ENCODE peak calls at places on chromosomes 6 and 20, in six cellular contexts. R, Q, T, P, S and D are unnamed samples.

GRCh38 chr6:161740486-161740885 is 466.6 kb upstream of the AGPAT4 start:
- DNase-seq in R (no peak), Q (no peak), T (no peak), P (no peak), S (no peak), D (no peak)

GRCh38 chr20:59173938-59174496 is 10.4 kb downstream of the ZNF831 start:
- DNase-seq in R (no peak), Q (no peak), T (no peak), P (no peak), S (no peak), D (no peak)

GRCh38 chr20:29318871-29319461 is 1938.5 kb upstream of the DEFB115 start:
- DNase-seq in R (no peak), Q (no peak), T (no peak), P (no peak), S (no peak), D (no peak)

GRCh38 chr20:41717464-41717863 is 99.3 kb upstream of the CHD6 start:
- DNase-seq in R (no peak), Q (no peak), T (no peak), P (no peak), S (no peak), D (no peak)

GRCh38 chr6:104896914-104897313 is 37.2 kb upstream of the HACE1 start:
- DNase-seq in R (no peak), Q (peak), T (no peak), P (no peak), S (no peak), D (no peak)

GRCh38 chr6:19562468-19562867 is 274.7 kb upstream of the ID4 start:
- DNase-seq in R (no peak), Q (no peak), T (no peak), P (no peak), S (no peak), D (no peak)

GRCh38 chr6:28811873-28812272 is 111.9 kb downstream of the TRIM27 start:
- DNase-seq in R (no peak), Q (no peak), T (no peak), P (no peak), S (no peak), D (no peak)

GRCh38 chr6:220736-221475 is 71.4 kb upstream of the DUSP22 start:
- DNase-seq in R (no peak), Q (peak), T (no peak), P (no peak), S (no peak), D (no peak)

GRCh38 chr6:25137497-25137896 is 141.7 kb upstream of the CARMIL1 start:
- DNase-seq in R (no peak), Q (no peak), T (no peak), P (no peak), S (no peak), D (no peak)

GRCh38 chr20:37535443-37536132 is 7.9 kb upstream of the BLCAP start:
- DNase-seq in R (no peak), Q (no peak), T (no peak), P (no peak), S (no peak), D (no peak)

GRCh38 chr6:1497593-1498105 is 108.3 kb downstream of the FOXF2 start:
- DNase-seq in R (no peak), Q (no peak), T (no peak), P (no peak), S (no peak), D (no peak)

GRCh38 chr6:107115695-107116327 is 496 bp upstream of the BEND3 start:
- DNase-seq in R (peak), Q (peak), T (peak), P (peak), S (peak), D (no peak)

GRCh38 chr6:163036251-163036650 is 308.5 kb downstream of the PACRG start:
- DNase-seq in R (no peak), Q (no peak), T (no peak), P (no peak), S (no peak), D (no peak)

GRCh38 chr6:45617441-45617840 is 239.7 kb upstream of the SUPT3H start:
- DNase-seq in R (no peak), Q (peak), T (no peak), P (no peak), S (no peak), D (no peak)

GRCh38 chr6:158660331-158660730 is 10.5 kb downstream of the SYTL3 start:
- DNase-seq in R (peak), Q (no peak), T (no peak), P (no peak), S (peak), D (no peak)

GRCh38 chr6:56986611-56987010 is 31.7 kb downstream of the BEND6 start:
- DNase-seq in R (no peak), Q (no peak), T (no peak), P (no peak), S (no peak), D (no peak)

GRCh38 chr6:39778581-39779270 is 13.4 kb upstream of the DAAM2 start:
- DNase-seq in R (no peak), Q (no peak), T (no peak), P (no peak), S (no peak), D (no peak)

GRCh38 chr20:38680492-38681118 is 43.7 kb upstream of the SLC32A1 start:
- DNase-seq in R (no peak), Q (peak), T (peak), P (no peak), S (peak), D (no peak)

GRCh38 chr6:144104898-144105487 is 9.6 kb upstream of the SF3B5 start:
- DNase-seq in R (no peak), Q (peak), T (peak), P (no peak), S (peak), D (no peak)

GRCh38 chr20:4876301-4876700 is 125.0 kb downstream of the SLC23A2 start:
- DNase-seq in R (no peak), Q (no peak), T (no peak), P (no peak), S (no peak), D (no peak)

GRCh38 chr6:104109806-104110205 is 749.9 kb downstream of the HACE1 start:
- DNase-seq in R (no peak), Q (no peak), T (no peak), P (no peak), S (no peak), D (no peak)

GRCh38 chr6:24313477-24314141 is 44.2 kb downstream of the DCDC2 start:
- DNase-seq in R (no peak), Q (peak), T (peak), P (no peak), S (no peak), D (no peak)

GRCh38 chr6:11706186-11706585 is 72.4 kb downstream of the ADTRP start:
- DNase-seq in R (no peak), Q (no peak), T (no peak), P (no peak), S (no peak), D (no peak)

GRCh38 chr6:35401514-35401913 is 50.6 kb upstream of the FANCE start:
- DNase-seq in R (no peak), Q (no peak), T (peak), P (peak), S (no peak), D (no peak)

GRCh38 chr6:83609248-83609647 is 96.9 kb downstream of the PRSS35 start:
- DNase-seq in R (no peak), Q (no peak), T (no peak), P (no peak), S (no peak), D (no peak)

GRCh38 chr6:13311155-13311554 is 17.2 kb downstream of the TBC1D7 start:
- DNase-seq in R (no peak), Q (no peak), T (no peak), P (no peak), S (no peak), D (no peak)

GRCh38 chr6:80145509-80145908 is 39.0 kb downstream of the BCKDHB start:
- DNase-seq in R (no peak), Q (no peak), T (no peak), P (no peak), S (no peak), D (no peak)

GRCh38 chr20:33670715-33671499 is 3.3 kb downstream of the NECAB3 start:
- DNase-seq in R (no peak), Q (no peak), T (no peak), P (no peak), S (no peak), D (no peak)

GRCh38 chr6:446418-447366 is 55.1 kb downstream of the IRF4 start:
- DNase-seq in R (peak), Q (no peak), T (no peak), P (peak), S (peak), D (no peak)

GRCh38 chr6:123094768-123095167 is 98.7 kb downstream of the CLVS2 start:
- DNase-seq in R (no peak), Q (no peak), T (no peak), P (no peak), S (no peak), D (no peak)

GRCh38 chr20:48909910-48910309 is 11.6 kb upstream of the ARFGEF2 start:
- DNase-seq in R (no peak), Q (no peak), T (no peak), P (no peak), S (no peak), D (no peak)

GRCh38 chr20:50224553-50225255 is 34.1 kb downstream of the CEBPB start:
- DNase-seq in R (no peak), Q (peak), T (no peak), P (peak), S (no peak), D (peak)

GRCh38 chr20:32753731-32754130 is 8.5 kb upstream of the DNMT3B start:
- DNase-seq in R (no peak), Q (peak), T (no peak), P (no peak), S (no peak), D (no peak)

GRCh38 chr6:31378721-31379103 is 21.7 kb upstream of the HLA-B start:
- DNase-seq in R (no peak), Q (no peak), T (no peak), P (no peak), S (no peak), D (no peak)

GRCh38 chr20:36267605-36268500 is 31.6 kb downstream of the AAR2 start:
- DNase-seq in R (no peak), Q (no peak), T (no peak), P (no peak), S (no peak), D (no peak)
- TF ChIP-seq CTCF in R (no peak), Q (no peak), T (no peak), P (no peak), S (no peak), D (no peak)

DNA sequence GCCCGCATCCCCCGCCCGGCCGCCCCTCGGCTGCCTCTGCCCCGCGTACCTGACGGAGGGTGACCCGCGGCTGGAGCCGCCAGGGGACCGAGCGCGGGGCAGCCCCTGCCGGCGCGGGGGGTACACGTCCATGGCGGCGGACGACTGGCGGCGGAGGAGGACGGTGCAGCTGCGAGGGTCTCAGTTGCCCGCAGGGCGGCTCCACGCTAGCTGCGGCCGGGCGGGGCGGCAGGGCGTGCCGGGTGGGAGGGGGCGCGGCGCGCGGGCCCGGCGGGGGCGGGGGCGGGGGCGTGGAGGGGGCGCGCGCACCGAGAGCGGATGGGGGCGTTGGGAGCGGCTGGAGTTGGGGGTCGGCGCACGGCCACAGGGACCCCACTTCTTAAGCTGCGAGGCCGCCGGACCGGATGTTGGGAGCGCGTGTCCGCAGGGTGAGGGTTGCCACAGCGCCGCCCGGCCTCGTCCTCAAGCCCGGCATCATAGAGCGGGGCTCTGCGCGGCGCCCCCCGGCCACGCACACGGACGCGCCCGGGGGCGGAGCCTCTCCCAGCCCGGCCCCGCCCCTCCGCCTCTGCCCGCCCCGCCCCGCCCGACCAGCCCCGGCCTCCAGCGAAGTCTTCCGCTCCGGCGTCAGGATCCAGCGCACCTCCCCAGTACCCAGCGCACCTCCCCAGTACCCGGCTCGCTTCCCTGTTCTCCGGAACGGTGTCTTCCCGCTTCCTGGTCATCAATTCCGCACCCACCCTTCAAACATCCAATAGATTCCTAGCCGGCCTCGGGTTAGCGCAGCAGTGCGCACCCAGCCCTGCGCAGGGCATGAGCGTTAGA is at the start of gene DNAAF9:
- DNase-seq in R (peak), Q (peak), T (peak), P (peak), S (peak), D (peak)
- TF ChIP-seq CTCF in R (peak), Q (no peak), T (no peak), P (peak), S (no peak), D (peak)

GRCh38 chr6:21208796-21209186 is 384.8 kb upstream of the SOX4 start:
- DNase-seq in R (no peak), Q (no peak), T (no peak), P (no peak), S (no peak), D (no peak)
- TF ChIP-seq CTCF in R (no peak), Q (no peak), T (no peak), P (no peak), S (no peak), D (no peak)

DNA sequence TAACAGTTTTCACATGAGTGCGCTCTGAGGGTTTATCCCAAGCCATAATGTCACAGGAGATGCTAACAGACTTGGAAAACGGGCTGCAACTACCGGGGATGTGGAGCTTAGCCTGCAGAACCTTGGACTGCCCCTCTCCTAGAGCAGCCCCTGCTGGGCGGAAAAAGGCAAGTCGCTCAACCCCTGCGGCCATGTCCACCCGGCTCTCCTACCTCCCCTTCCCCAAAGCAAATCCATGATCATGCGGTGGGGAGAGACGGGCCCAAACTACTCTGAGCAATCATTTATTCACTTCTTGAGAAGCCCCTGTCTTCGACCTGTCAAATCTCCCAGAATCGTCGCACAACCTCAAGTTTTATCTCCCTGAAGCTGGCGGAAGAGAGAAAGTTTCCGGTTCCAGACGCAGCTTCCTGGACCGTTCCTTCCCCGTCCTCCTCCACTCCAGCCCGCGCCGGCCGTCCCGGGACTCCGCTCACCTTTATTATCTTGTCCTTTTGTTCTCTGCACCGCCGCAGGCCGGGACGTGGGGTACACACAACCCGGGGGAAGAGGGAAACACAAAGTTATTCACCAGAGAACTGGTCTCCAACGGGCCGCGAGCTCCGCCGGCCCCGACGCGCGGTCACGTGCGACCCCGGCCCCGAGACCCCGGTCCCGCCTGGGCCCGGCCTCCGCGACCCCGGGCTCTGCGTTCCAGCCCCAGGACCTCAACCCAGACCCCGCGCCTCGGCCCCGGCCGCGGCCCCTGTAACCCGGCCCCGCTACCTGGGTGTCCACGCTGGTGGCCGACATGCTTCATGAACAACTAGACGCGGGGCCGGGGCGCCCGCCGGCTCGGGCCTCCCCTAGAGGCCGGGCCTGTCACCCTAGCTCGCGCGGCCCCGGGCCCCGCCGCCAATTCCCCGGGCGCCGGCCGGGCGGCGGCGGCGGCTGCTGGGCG is 560 bp downstream of the YTHDF1 start:
- DNase-seq in R (no peak), Q (peak), T (peak), P (no peak), S (peak), D (no peak)
- TF ChIP-seq CTCF in R (no peak), Q (peak), T (peak), P (peak), S (peak), D (no peak)

GRCh38 chr6:7566617-7567173 is 23.3 kb upstream of the SNRNP48 start:
- DNase-seq in R (no peak), Q (no peak), T (no peak), P (no peak), S (no peak), D (no peak)
- TF ChIP-seq CTCF in R (no peak), Q (no peak), T (no peak), P (no peak), S (no peak), D (no peak)

DNA sequence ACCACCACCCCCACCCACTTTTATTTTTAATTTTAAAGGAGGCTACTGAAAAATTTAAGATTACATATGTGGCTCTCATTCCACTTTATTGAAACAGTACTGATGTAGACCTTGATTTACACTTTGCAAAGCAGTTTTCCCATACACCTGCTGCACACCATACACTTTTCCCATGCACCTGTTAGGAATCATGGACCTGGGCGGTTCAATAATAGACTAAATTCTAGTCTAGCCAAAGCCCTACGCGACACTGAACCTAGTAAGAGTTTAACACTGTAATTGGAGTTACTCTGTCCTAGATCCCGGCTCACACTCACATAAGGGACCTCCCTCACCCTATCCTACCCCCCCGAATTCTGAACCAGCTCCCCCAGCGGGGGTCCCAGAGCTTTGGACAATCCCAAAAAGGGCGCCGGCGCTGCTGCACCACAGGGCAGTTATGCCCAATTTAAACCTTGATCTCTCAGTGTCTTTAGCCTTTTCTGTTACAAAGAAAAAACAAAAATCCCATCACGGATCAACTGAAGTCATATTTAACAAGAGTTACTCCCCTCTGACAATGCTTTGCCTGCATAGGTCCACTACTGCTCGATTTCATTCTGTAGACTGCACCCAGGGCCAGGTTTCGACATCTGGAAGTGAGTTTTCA is 2.4 kb upstream of the GCLC start:
- DNase-seq in R (no peak), Q (no peak), T (peak), P (no peak), S (no peak), D (no peak)
- TF ChIP-seq CTCF in R (no peak), Q (no peak), T (no peak), P (no peak), S (no peak), D (no peak)

GRCh38 chr20:6157345-6157744 is 34.5 kb upstream of the FERMT1 start:
- DNase-seq in R (no peak), Q (no peak), T (no peak), P (no peak), S (no peak), D (no peak)
- TF ChIP-seq CTCF in R (no peak), Q (no peak), T (peak), P (no peak), S (peak), D (no peak)